ENCODE peak calls at places on chromosomes 5 and 9, in eight cellular contexts. One of them, this sample, is unnamed.

GRCh38 chr5:7638456-7638855 is 212.5 kb downstream of the CFAP90 start:
- DNase-seq in hepatocyte: no peak
- DNase-seq in GM23338: no peak
- DNase-seq in right lobe of liver: no peak
- DNase-seq in type B pancreatic cell: no peak
- DNase-seq in fibroblast of lung: peak
- DNase-seq in IMR-90: no peak
- DNase-seq in progenitor cell of endocrine pancreas: no peak
- DNase-seq in this sample: no peak

GRCh38 chr5:168802337-168802736 is 223.2 kb upstream of the PANK3 start:
- DNase-seq in hepatocyte: no peak
- DNase-seq in GM23338: no peak
- DNase-seq in right lobe of liver: no peak
- DNase-seq in type B pancreatic cell: no peak
- DNase-seq in fibroblast of lung: no peak
- DNase-seq in IMR-90: no peak
- DNase-seq in progenitor cell of endocrine pancreas: no peak
- DNase-seq in this sample: no peak

GRCh38 chr5:150159741-150160179 is 4.1 kb upstream of the PDGFRB start:
- DNase-seq in hepatocyte: no peak
- DNase-seq in GM23338: peak
- DNase-seq in right lobe of liver: no peak
- DNase-seq in type B pancreatic cell: no peak
- DNase-seq in fibroblast of lung: peak
- DNase-seq in IMR-90: peak
- DNase-seq in progenitor cell of endocrine pancreas: no peak
- DNase-seq in this sample: no peak

GRCh38 chr5:2430606-2431005 is 320.9 kb downstream of the IRX2 start:
- DNase-seq in hepatocyte: no peak
- DNase-seq in GM23338: no peak
- DNase-seq in right lobe of liver: no peak
- DNase-seq in type B pancreatic cell: no peak
- DNase-seq in fibroblast of lung: no peak
- DNase-seq in IMR-90: no peak
- DNase-seq in progenitor cell of endocrine pancreas: no peak
- DNase-seq in this sample: no peak

GRCh38 chr5:67636091-67636490 is 439.5 kb upstream of the CD180 start:
- DNase-seq in hepatocyte: no peak
- DNase-seq in GM23338: no peak
- DNase-seq in right lobe of liver: peak
- DNase-seq in type B pancreatic cell: no peak
- DNase-seq in fibroblast of lung: no peak
- DNase-seq in IMR-90: no peak
- DNase-seq in progenitor cell of endocrine pancreas: no peak
- DNase-seq in this sample: no peak

GRCh38 chr5:96584712-96585111 is 77.5 kb upstream of the CAST start:
- DNase-seq in hepatocyte: no peak
- DNase-seq in GM23338: no peak
- DNase-seq in right lobe of liver: peak
- DNase-seq in type B pancreatic cell: no peak
- DNase-seq in fibroblast of lung: no peak
- DNase-seq in IMR-90: no peak
- DNase-seq in progenitor cell of endocrine pancreas: no peak
- DNase-seq in this sample: no peak

GRCh38 chr9:83536332-83536731 is 1.9 kb downstream of the FRMD3 start:
- DNase-seq in hepatocyte: no peak
- DNase-seq in GM23338: no peak
- DNase-seq in right lobe of liver: no peak
- DNase-seq in type B pancreatic cell: no peak
- DNase-seq in fibroblast of lung: no peak
- DNase-seq in IMR-90: no peak
- DNase-seq in progenitor cell of endocrine pancreas: no peak
- DNase-seq in this sample: no peak

GRCh38 chr9:101567725-101567993 is 27.1 kb downstream of the PPP3R2 start:
- DNase-seq in hepatocyte: no peak
- DNase-seq in GM23338: no peak
- DNase-seq in right lobe of liver: no peak
- DNase-seq in type B pancreatic cell: no peak
- DNase-seq in fibroblast of lung: no peak
- DNase-seq in IMR-90: no peak
- DNase-seq in progenitor cell of endocrine pancreas: no peak
- DNase-seq in this sample: no peak

GRCh38 chr5:180683523-180683922 is 34.1 kb upstream of the FLT4 start:
- DNase-seq in hepatocyte: no peak
- DNase-seq in GM23338: no peak
- DNase-seq in right lobe of liver: no peak
- DNase-seq in type B pancreatic cell: no peak
- DNase-seq in fibroblast of lung: no peak
- DNase-seq in IMR-90: no peak
- DNase-seq in progenitor cell of endocrine pancreas: no peak
- DNase-seq in this sample: no peak

GRCh38 chr5:139838381-139839197 is 43.0 kb downstream of the PSD2 start:
- DNase-seq in hepatocyte: no peak
- DNase-seq in GM23338: no peak
- DNase-seq in right lobe of liver: no peak
- DNase-seq in type B pancreatic cell: no peak
- DNase-seq in fibroblast of lung: no peak
- DNase-seq in IMR-90: no peak
- DNase-seq in progenitor cell of endocrine pancreas: no peak
- DNase-seq in this sample: no peak

GRCh38 chr9:36798350-36799065 is 225.8 kb downstream of the MELK start:
- DNase-seq in hepatocyte: no peak
- DNase-seq in GM23338: peak
- DNase-seq in right lobe of liver: no peak
- DNase-seq in type B pancreatic cell: no peak
- DNase-seq in fibroblast of lung: no peak
- DNase-seq in IMR-90: no peak
- DNase-seq in progenitor cell of endocrine pancreas: no peak
- DNase-seq in this sample: no peak

GRCh38 chr5:119276976-119277375 is 78.8 kb upstream of the TNFAIP8 start:
- DNase-seq in hepatocyte: no peak
- DNase-seq in GM23338: no peak
- DNase-seq in right lobe of liver: no peak
- DNase-seq in type B pancreatic cell: no peak
- DNase-seq in fibroblast of lung: no peak
- DNase-seq in IMR-90: no peak
- DNase-seq in progenitor cell of endocrine pancreas: no peak
- DNase-seq in this sample: no peak

GRCh38 chr9:101453776-101454570 is 18.4 kb upstream of the ALDOB start:
- DNase-seq in hepatocyte: no peak
- DNase-seq in GM23338: no peak
- DNase-seq in right lobe of liver: no peak
- DNase-seq in type B pancreatic cell: no peak
- DNase-seq in fibroblast of lung: no peak
- DNase-seq in IMR-90: peak
- DNase-seq in progenitor cell of endocrine pancreas: no peak
- DNase-seq in this sample: no peak

GRCh38 chr5:140881889-140882590 is at the start of gene PCDHA13:
- DNase-seq in hepatocyte: peak
- DNase-seq in GM23338: peak
- DNase-seq in right lobe of liver: no peak
- DNase-seq in type B pancreatic cell: no peak
- DNase-seq in fibroblast of lung: no peak
- DNase-seq in IMR-90: no peak
- DNase-seq in progenitor cell of endocrine pancreas: no peak
- DNase-seq in this sample: no peak

GRCh38 chr5:131640043-131640856 is 5.2 kb upstream of the RAPGEF6 start:
- DNase-seq in hepatocyte: no peak
- DNase-seq in GM23338: no peak
- DNase-seq in right lobe of liver: no peak
- DNase-seq in type B pancreatic cell: no peak
- DNase-seq in fibroblast of lung: peak
- DNase-seq in IMR-90: peak
- DNase-seq in progenitor cell of endocrine pancreas: no peak
- DNase-seq in this sample: no peak

GRCh38 chr5:84650448-84650847 is 265.8 kb upstream of the EDIL3 start:
- DNase-seq in hepatocyte: no peak
- DNase-seq in GM23338: no peak
- DNase-seq in right lobe of liver: no peak
- DNase-seq in type B pancreatic cell: no peak
- DNase-seq in fibroblast of lung: no peak
- DNase-seq in IMR-90: no peak
- DNase-seq in progenitor cell of endocrine pancreas: no peak
- DNase-seq in this sample: no peak

GRCh38 chr9:120850315-120850714 is 7.6 kb upstream of the PSMD5 start:
- DNase-seq in hepatocyte: no peak
- DNase-seq in GM23338: no peak
- DNase-seq in right lobe of liver: no peak
- DNase-seq in type B pancreatic cell: no peak
- DNase-seq in fibroblast of lung: no peak
- DNase-seq in IMR-90: no peak
- DNase-seq in progenitor cell of endocrine pancreas: no peak
- DNase-seq in this sample: no peak

DNA sequence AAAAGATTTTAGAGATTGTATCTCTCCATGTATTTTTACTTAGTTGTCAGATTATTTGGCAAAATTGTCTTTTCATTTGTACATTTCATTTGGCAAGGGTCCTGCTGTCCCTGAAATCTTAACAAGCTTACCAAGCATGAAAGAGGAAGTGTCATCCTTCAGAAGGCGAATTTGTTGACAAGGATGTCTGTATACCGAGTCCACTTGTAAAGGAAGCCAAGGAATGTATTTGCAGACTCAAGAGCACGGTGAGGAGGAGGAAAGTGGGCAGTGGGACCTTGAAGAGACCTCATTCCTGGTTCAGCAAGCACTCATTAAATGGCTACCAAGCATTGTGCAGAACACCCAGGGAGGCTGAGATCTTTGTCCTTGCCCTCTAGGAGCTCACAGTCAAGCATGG is 7.5 kb upstream of the OTULINL start:
- DNase-seq in hepatocyte: no peak
- DNase-seq in GM23338: no peak
- DNase-seq in right lobe of liver: no peak
- DNase-seq in type B pancreatic cell: no peak
- DNase-seq in fibroblast of lung: no peak
- DNase-seq in IMR-90: no peak
- DNase-seq in progenitor cell of endocrine pancreas: no peak
- DNase-seq in this sample: no peak
- TF ChIP-seq CTCF in hepatocyte: no peak
- TF ChIP-seq CTCF in GM23338: no peak
- TF ChIP-seq CTCF in right lobe of liver: no peak
- TF ChIP-seq CTCF in type B pancreatic cell: no peak
- TF ChIP-seq CTCF in fibroblast of lung: no peak
- TF ChIP-seq CTCF in IMR-90: no peak
- TF ChIP-seq CTCF in progenitor cell of endocrine pancreas: no peak
- TF ChIP-seq CTCF in this sample: no peak

GRCh38 chr5:41346609-41347008 is 133.3 kb upstream of the C6 start:
- DNase-seq in hepatocyte: no peak
- DNase-seq in GM23338: no peak
- DNase-seq in right lobe of liver: no peak
- DNase-seq in type B pancreatic cell: no peak
- DNase-seq in fibroblast of lung: peak
- DNase-seq in IMR-90: peak
- DNase-seq in progenitor cell of endocrine pancreas: no peak
- DNase-seq in this sample: no peak
- TF ChIP-seq CTCF in hepatocyte: no peak
- TF ChIP-seq CTCF in GM23338: no peak
- TF ChIP-seq CTCF in right lobe of liver: no peak
- TF ChIP-seq CTCF in type B pancreatic cell: peak
- TF ChIP-seq CTCF in fibroblast of lung: no peak
- TF ChIP-seq CTCF in IMR-90: peak
- TF ChIP-seq CTCF in progenitor cell of endocrine pancreas: no peak
- TF ChIP-seq CTCF in this sample: no peak

GRCh38 chr9:4741365-4742031 is 496 bp upstream of the AK3 start:
- DNase-seq in hepatocyte: peak
- DNase-seq in GM23338: peak
- DNase-seq in right lobe of liver: peak
- DNase-seq in type B pancreatic cell: no peak
- DNase-seq in fibroblast of lung: no peak
- DNase-seq in IMR-90: no peak
- DNase-seq in progenitor cell of endocrine pancreas: no peak
- DNase-seq in this sample: peak
- TF ChIP-seq CTCF in hepatocyte: no peak
- TF ChIP-seq CTCF in GM23338: no peak
- TF ChIP-seq CTCF in right lobe of liver: no peak
- TF ChIP-seq CTCF in type B pancreatic cell: no peak
- TF ChIP-seq CTCF in fibroblast of lung: no peak
- TF ChIP-seq CTCF in IMR-90: no peak
- TF ChIP-seq CTCF in progenitor cell of endocrine pancreas: no peak
- TF ChIP-seq CTCF in this sample: no peak

GRCh38 chr5:68964679-68965078 is 129.1 kb upstream of the SLC30A5 start:
- DNase-seq in hepatocyte: no peak
- DNase-seq in GM23338: no peak
- DNase-seq in right lobe of liver: no peak
- DNase-seq in type B pancreatic cell: no peak
- DNase-seq in fibroblast of lung: no peak
- DNase-seq in IMR-90: no peak
- DNase-seq in progenitor cell of endocrine pancreas: no peak
- DNase-seq in this sample: no peak

GRCh38 chr5:68960469-68960868 is 133.3 kb upstream of the SLC30A5 start:
- DNase-seq in hepatocyte: no peak
- DNase-seq in GM23338: no peak
- DNase-seq in right lobe of liver: no peak
- DNase-seq in type B pancreatic cell: no peak
- DNase-seq in fibroblast of lung: no peak
- DNase-seq in IMR-90: no peak
- DNase-seq in progenitor cell of endocrine pancreas: no peak
- DNase-seq in this sample: no peak

GRCh38 chr5:68961762-68962161 is 132.1 kb upstream of the SLC30A5 start:
- DNase-seq in hepatocyte: no peak
- DNase-seq in GM23338: no peak
- DNase-seq in right lobe of liver: no peak
- DNase-seq in type B pancreatic cell: no peak
- DNase-seq in fibroblast of lung: no peak
- DNase-seq in IMR-90: no peak
- DNase-seq in progenitor cell of endocrine pancreas: no peak
- DNase-seq in this sample: no peak

GRCh38 chr5:68960961-68961360 is 132.9 kb upstream of the SLC30A5 start:
- DNase-seq in hepatocyte: no peak
- DNase-seq in GM23338: no peak
- DNase-seq in right lobe of liver: no peak
- DNase-seq in type B pancreatic cell: no peak
- DNase-seq in fibroblast of lung: no peak
- DNase-seq in IMR-90: no peak
- DNase-seq in progenitor cell of endocrine pancreas: no peak
- DNase-seq in this sample: no peak

DNA sequence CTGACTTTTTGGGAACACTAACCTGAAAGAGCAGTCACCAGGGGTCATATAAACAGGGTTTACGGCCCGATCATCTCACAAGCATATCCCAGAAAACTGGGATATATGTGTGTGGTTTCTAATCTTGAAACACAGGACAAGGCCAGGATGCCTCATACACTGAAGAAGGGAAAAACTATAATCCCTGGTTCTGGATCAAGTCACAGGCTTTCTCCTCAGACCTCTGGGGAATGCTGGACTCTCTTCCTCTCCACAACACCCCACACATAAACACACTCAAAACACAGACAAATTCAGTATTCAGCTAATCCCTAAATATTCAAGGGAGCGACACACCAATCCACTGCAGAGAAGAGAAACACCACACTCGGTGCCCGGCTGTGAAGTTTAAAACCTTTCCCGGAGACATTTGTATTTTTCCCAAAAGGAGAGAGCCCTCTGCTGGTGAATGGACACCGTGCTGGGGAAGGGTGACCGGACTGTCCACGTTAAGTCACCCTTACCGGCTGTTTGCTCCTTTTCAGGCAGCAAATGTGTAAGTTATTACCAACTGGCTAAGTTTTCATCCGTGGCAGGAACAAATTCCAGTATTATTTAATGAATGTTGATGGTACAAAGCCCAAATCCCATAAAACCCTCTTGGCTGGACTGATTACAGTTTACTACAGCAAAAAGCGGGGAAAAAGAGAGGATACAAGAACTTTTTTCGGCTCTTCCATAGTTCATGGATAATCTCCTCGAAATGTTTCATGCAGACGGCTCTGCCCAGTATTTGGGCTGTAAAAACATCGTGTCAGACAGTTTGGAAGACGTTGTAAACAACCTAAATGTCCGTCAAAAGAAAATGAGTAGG is 131.0 kb upstream of the SLC30A5 start:
- DNase-seq in hepatocyte: peak
- DNase-seq in GM23338: peak
- DNase-seq in right lobe of liver: peak
- DNase-seq in type B pancreatic cell: no peak
- DNase-seq in fibroblast of lung: peak
- DNase-seq in IMR-90: peak
- DNase-seq in progenitor cell of endocrine pancreas: peak
- DNase-seq in this sample: peak
- TF ChIP-seq CTCF in hepatocyte: peak
- TF ChIP-seq CTCF in GM23338: peak
- TF ChIP-seq CTCF in right lobe of liver: peak
- TF ChIP-seq CTCF in type B pancreatic cell: peak
- TF ChIP-seq CTCF in fibroblast of lung: peak
- TF ChIP-seq CTCF in IMR-90: peak
- TF ChIP-seq CTCF in progenitor cell of endocrine pancreas: peak
- TF ChIP-seq CTCF in this sample: peak

This sample was measured in glutamatergic neuron.